ENCODE peak calls at places on chromosome 13, in eight cellular contexts. Z is uterus; S is cardiac muscle cell; Q is CD4-positive, alpha-beta memory T cell; T is ascending aorta; E is adrenal gland; W is GM23248; F is H1. H is an unnamed sample.

GRCh38 chr13:19685034-19685433 is 51.6 kb downstream of the MPHOSPH8 start:
- DNase-seq in Q (no peak), F (no peak), T (no peak), W (no peak), S (no peak), E (no peak), Z (no peak), H (no peak)

GRCh38 chr13:30529085-30529815 is 63.5 kb upstream of the HMGB1 start:
- DNase-seq in Q (no peak), T (no peak), W (peak; percentile 75), E (no peak), F (no peak), Z (no peak), S (no peak), H (no peak)

GRCh38 chr13:30868806-30869470 is 37.1 kb upstream of the MEDAG start:
- DNase-seq in W (peak; percentile 73), Z (no peak), Q (no peak), T (no peak), E (no peak), S (no peak), F (no peak), H (no peak)

GRCh38 chr13:36891752-36892151 is 28.3 kb downstream of the SMAD9 start:
- DNase-seq in T (no peak), E (no peak), Z (no peak), F (no peak), Q (no peak), W (peak; percentile 52), S (no peak), H (no peak)

GRCh38 chr13:26457212-26457611 is 100.3 kb upstream of the WASF3 start:
- DNase-seq in W (peak; percentile 68), Q (no peak), T (no peak), Z (no peak), E (peak; percentile 18), F (no peak), S (no peak), H (no peak)

GRCh38 chr13:83881917-83882625 is at the start of gene SLITRK1:
- DNase-seq in T (no peak), S (peak; percentile 91), Q (no peak), E (peak; percentile 34), Z (no peak), F (peak; percentile 53), W (peak; percentile 30), H (peak; percentile 68)

GRCh38 chr13:98664047-98664446 is 87.1 kb upstream of the STK24 start:
- DNase-seq in Q (peak; percentile 46), W (peak; percentile 85), F (no peak), E (no peak), S (no peak), Z (no peak), T (no peak), H (no peak)

GRCh38 chr13:82749551-82749950 is 1132.7 kb downstream of the SLITRK1 start:
- DNase-seq in W (no peak), S (no peak), T (no peak), E (no peak), F (no peak), Q (no peak), Z (no peak), H (no peak)

GRCh38 chr13:35888327-35888940 is 242.7 kb downstream of the DCLK1 start:
- DNase-seq in Q (no peak), T (no peak), S (no peak), F (no peak), W (no peak), E (no peak), Z (peak; percentile 34), H (no peak)

GRCh38 chr13:72284791-72285190 is 417.8 kb upstream of the DACH1 start:
- DNase-seq in E (no peak), F (no peak), Z (no peak), S (no peak), Q (no peak), W (no peak), T (no peak), H (no peak)

GRCh38 chr13:34833562-34834182 is 108.4 kb upstream of the NBEA start:
- DNase-seq in E (no peak), Z (no peak), T (no peak), F (peak; percentile 34), W (peak; percentile 52), Q (no peak), S (no peak), H (peak; percentile 20)

GRCh38 chr13:84962141-84962750 is 837.0 kb downstream of the SLITRK6 start:
- DNase-seq in S (no peak), F (no peak), Q (no peak), T (no peak), W (no peak), Z (no peak), E (no peak), H (no peak)

GRCh38 chr13:20191902-20192469 is 752 bp downstream of the GJB2 start:
- DNase-seq in W (peak; percentile 41), Z (no peak), T (no peak), Q (no peak), S (no peak), E (peak; percentile 43), F (no peak), H (peak; percentile 27)

GRCh38 chr13:74158028-74158427 is 23.8 kb upstream of the KLF12 start:
- DNase-seq in S (no peak), T (no peak), F (no peak), Q (no peak), E (no peak), W (no peak), Z (no peak), H (no peak)

GRCh38 chr13:29786698-29787097 is 63.7 kb downstream of the UBL3 start:
- DNase-seq in W (no peak), E (no peak), F (no peak), S (no peak), Q (no peak), Z (no peak), T (no peak), H (no peak)

GRCh38 chr13:113848020-113848419 is 15.9 kb downstream of the GAS6 start:
- DNase-seq in W (no peak), T (no peak), S (no peak), E (no peak), Z (no peak), Q (no peak), F (no peak), H (no peak)

GRCh38 chr13:65585346-65585745 is 1644.8 kb downstream of the PCDH9 start:
- DNase-seq in E (no peak), T (no peak), W (no peak), F (no peak), Q (no peak), Z (no peak), S (no peak), H (no peak)

GRCh38 chr13:107681611-107682010 is 533.7 kb downstream of the LIG4 start:
- DNase-seq in T (no peak), E (no peak), S (peak; percentile 62), Q (no peak), Z (no peak), F (no peak), W (no peak), H (no peak)

GRCh38 chr13:28723806-28724205 is 5.0 kb upstream of the SLC46A3 start:
- DNase-seq in W (no peak), F (no peak), Q (no peak), E (no peak), T (no peak), S (no peak), Z (no peak), H (no peak)

GRCh38 chr13:31201341-31202024 is 1.7 kb downstream of the B3GLCT start:
- DNase-seq in S (no peak), E (peak; percentile 74), W (peak; percentile 88), Q (no peak), F (no peak), Z (peak; percentile 58), T (no peak), H (no peak)

GRCh38 chr13:79194272-79194671 is 211.8 kb downstream of the RBM26 start:
- DNase-seq in Q (peak; percentile 72), T (no peak), W (no peak), S (no peak), F (no peak), E (no peak), Z (no peak), H (no peak)

GRCh38 chr13:95403349-95404140 is 102.3 kb upstream of the ABCC4 start:
- DNase-seq in T (no peak), F (peak; percentile 36), Z (no peak), E (no peak), Q (no peak), W (no peak), S (peak; percentile 20), H (peak; percentile 55)

GRCh38 chr13:27797228-27797624 is 4.9 kb downstream of the GSX1 start:
- DNase-seq in E (no peak), W (peak; percentile 49), F (no peak), Z (no peak), S (peak; percentile 47), Q (no peak), T (no peak), H (no peak)

GRCh38 chr13:24148414-24149305 is 11.9 kb upstream of the SPATA13 start:
- DNase-seq in T (no peak), Q (no peak), Z (no peak), W (peak; percentile 98), E (peak; percentile 88), F (peak; percentile 56), S (no peak), H (no peak)

GRCh38 chr13:26599403-26599802 is 41.9 kb downstream of the WASF3 start:
- DNase-seq in T (no peak), S (no peak), F (no peak), Q (no peak), W (no peak), Z (no peak), E (no peak), H (no peak)

DNA sequence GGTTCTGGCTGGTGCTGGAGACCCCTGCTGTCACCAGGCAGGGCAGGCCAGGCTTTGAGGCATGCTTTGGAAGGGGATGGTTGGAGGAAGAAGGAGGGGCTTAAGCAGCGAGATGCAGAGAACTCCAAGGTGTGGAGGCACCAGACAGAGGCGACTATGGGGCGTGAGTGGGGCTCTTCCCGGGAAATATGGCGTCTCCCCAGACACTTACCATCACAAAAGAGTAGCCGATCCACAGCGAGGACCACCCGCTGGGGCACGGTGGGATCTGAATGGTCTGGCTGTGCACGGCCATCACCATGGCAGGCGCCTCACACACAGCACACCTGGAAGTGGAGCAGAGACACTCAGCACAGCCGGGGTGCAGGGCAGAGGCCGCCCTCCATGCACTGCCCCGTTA is 151.9 kb downstream of the COL4A1 start:
- DNase-seq in E (no peak), Z (no peak), Q (no peak), W (no peak), T (no peak), S (no peak), F (no peak), H (no peak)
- H3K36me3 ChIP-seq in E (peaks cover 25% of the 10 kb centered on the region), Z (no peaks in the 10 kb centered on the region), Q (no peaks in the 10 kb centered on the region), W (peaks cover 24% of the 10 kb centered on the region), T (peaks cover 89% of the 10 kb centered on the region), S (no peaks in the 10 kb centered on the region), F (peaks cover 11% of the 10 kb centered on the region), H (no peaks in the 10 kb centered on the region)

GRCh38 chr13:33510350-33510749 is 224.8 kb upstream of the STARD13 start:
- DNase-seq in Q (no peak), F (no peak), S (no peak), W (peak; percentile 34), Z (no peak), T (no peak), E (no peak), H (no peak)
- H3K27ac ChIP-seq in Q (no peak overlapping the region), F (no peak overlapping the region), S (no peak overlapping the region), W (peak overlapping the region; percentile 86), Z (peak overlapping the region; percentile 75), T (peak overlapping the region; percentile 95), E (peak overlapping the region; percentile 80), H (no peak overlapping the region)

GRCh38 chr13:109272595-109273325 is 513.6 kb downstream of the IRS2 start:
- DNase-seq in W (peak; percentile 50), Z (no peak), F (no peak), S (no peak), T (no peak), E (no peak), Q (no peak), H (no peak)
- H3K36me3 ChIP-seq in W (no peaks in the 10 kb centered on the region), Z (no peaks in the 10 kb centered on the region), F (peaks cover 2% of the 10 kb centered on the region), S (no peaks in the 10 kb centered on the region), T (no peaks in the 10 kb centered on the region), E (no peaks in the 10 kb centered on the region), Q (no peaks in the 10 kb centered on the region), H (no peaks in the 10 kb centered on the region)

GRCh38 chr13:71252191-71252704 is 614.8 kb downstream of the DACH1 start:
- DNase-seq in Z (no peak), F (no peak), E (no peak), T (no peak), W (no peak), Q (no peak), S (no peak), H (no peak)
- H3K27ac ChIP-seq in Z (no peak overlapping the region), F (no peak overlapping the region), E (no peak overlapping the region), T (no peak overlapping the region), W (no peak overlapping the region), Q (no peak overlapping the region), S (no peak overlapping the region), H (no peak overlapping the region)